ENCODE peak calls at places on chromosome 15, in seven cellular contexts. J, D, G, C, U, H and P are unnamed samples.

GRCh38 chr15:23532019-23532418 is 33.5 kb upstream of the MKRN3 start:
- DNase-seq in J (no peak), D (no peak), G (peak), C (no peak), U (peak), H (no peak), P (no peak)

GRCh38 chr15:80440024-80440423 is 35.8 kb downstream of the ARNT2 start:
- DNase-seq in J (no peak), D (no peak), G (no peak), C (no peak), U (no peak), H (no peak), P (no peak)

GRCh38 chr15:77481670-77482069 is 61.0 kb downstream of the HMG20A start:
- DNase-seq in J (no peak), D (no peak), G (no peak), C (no peak), U (no peak), H (peak), P (peak)

GRCh38 chr15:94691169-94691568 is 459.8 kb downstream of the MCTP2 start:
- DNase-seq in J (no peak), D (no peak), G (no peak), C (no peak), U (no peak), H (no peak), P (no peak)

GRCh38 chr15:84973492-84974460 is 7.9 kb upstream of the PDE8A start:
- DNase-seq in J (peak), D (no peak), G (no peak), C (no peak), U (no peak), H (no peak), P (no peak)

GRCh38 chr15:80549191-80549590 is 145.0 kb downstream of the ARNT2 start:
- DNase-seq in J (no peak), D (peak), G (no peak), C (no peak), U (no peak), H (peak), P (peak)

GRCh38 chr15:38040615-38041014 is 106.2 kb downstream of the TMCO5A start:
- DNase-seq in J (no peak), D (no peak), G (no peak), C (no peak), U (no peak), H (no peak), P (no peak)

GRCh38 chr15:70892912-70893560 is 410 bp downstream of the LRRC49 start:
- DNase-seq in J (peak), D (no peak), G (no peak), C (peak), U (peak), H (peak), P (peak)

GRCh38 chr15:36370051-36370734 is 209.2 kb upstream of the CDIN1 start:
- DNase-seq in J (no peak), D (no peak), G (no peak), C (no peak), U (no peak), H (no peak), P (no peak)

GRCh38 chr15:78541744-78542034 is 1.4 kb downstream of the PSMA4 start:
- DNase-seq in J (no peak), D (no peak), G (no peak), C (no peak), U (no peak), H (no peak), P (no peak)

GRCh38 chr15:88624156-88624970 is 3.2 kb downstream of the AEN start:
- DNase-seq in J (no peak), D (no peak), G (no peak), C (no peak), U (no peak), H (peak), P (no peak)

GRCh38 chr15:63708141-63708772 is 111.1 kb downstream of the FBXL22 start:
- DNase-seq in J (peak), D (no peak), G (no peak), C (no peak), U (no peak), H (peak), P (no peak)

GRCh38 chr15:35618260-35619188 is 72.6 kb upstream of the DPH6 start:
- DNase-seq in J (no peak), D (no peak), G (no peak), C (no peak), U (no peak), H (peak), P (no peak)

GRCh38 chr15:61049934-61050333 is 179.2 kb downstream of the RORA start:
- DNase-seq in J (peak), D (peak), G (no peak), C (no peak), U (no peak), H (peak), P (no peak)

GRCh38 chr15:33242669-33243191 is 48.2 kb upstream of the FMN1 start:
- DNase-seq in J (peak), D (no peak), G (no peak), C (no peak), U (no peak), H (peak), P (no peak)
- TF ChIP-seq CTCF in J (peak), D (peak), G (no peak), C (peak), U (peak), H (peak), P (peak)

GRCh38 chr15:92271179-92271578 is 122.5 kb upstream of the ST8SIA2 start:
- DNase-seq in J (no peak), D (no peak), G (no peak), C (no peak), U (no peak), H (no peak), P (no peak)
- H3K4me3 ChIP-seq in J (no peak), D (no peak), G (no peak), C (no peak), U (no peak), H (no peak), P (no peak)

DNA sequence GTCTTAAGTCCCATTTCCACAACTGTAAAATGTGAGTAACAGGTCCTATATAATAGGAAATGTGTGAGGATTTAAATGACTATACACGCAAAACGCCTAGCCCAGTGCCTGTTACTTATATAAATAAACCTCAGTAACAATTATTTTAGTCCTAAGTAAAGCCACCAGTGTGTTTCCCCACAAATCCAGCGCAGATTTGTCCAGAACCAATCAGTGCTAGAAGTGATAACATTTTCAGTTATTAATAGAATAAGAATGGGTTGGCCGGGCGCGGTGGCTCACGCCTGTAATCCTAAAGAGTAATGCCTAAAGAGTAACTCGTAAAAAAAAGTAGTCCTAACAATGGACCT is 561 bp downstream of the RPAP1 start:
- DNase-seq in J (no peak), D (no peak), G (no peak), C (no peak), U (no peak), H (no peak), P (no peak)
- TF ChIP-seq CTCF in J (no peak), D (no peak), G (no peak), C (no peak), U (no peak), H (no peak), P (no peak)

GRCh38 chr15:25737218-25737643 is 125.9 kb downstream of the ATP10A start:
- DNase-seq in J (no peak), D (no peak), G (no peak), C (no peak), U (no peak), H (no peak), P (peak)
- H3K4me3 ChIP-seq in J (no peak), D (no peak), G (no peak), C (no peak), U (no peak), H (no peak), P (no peak)

DNA sequence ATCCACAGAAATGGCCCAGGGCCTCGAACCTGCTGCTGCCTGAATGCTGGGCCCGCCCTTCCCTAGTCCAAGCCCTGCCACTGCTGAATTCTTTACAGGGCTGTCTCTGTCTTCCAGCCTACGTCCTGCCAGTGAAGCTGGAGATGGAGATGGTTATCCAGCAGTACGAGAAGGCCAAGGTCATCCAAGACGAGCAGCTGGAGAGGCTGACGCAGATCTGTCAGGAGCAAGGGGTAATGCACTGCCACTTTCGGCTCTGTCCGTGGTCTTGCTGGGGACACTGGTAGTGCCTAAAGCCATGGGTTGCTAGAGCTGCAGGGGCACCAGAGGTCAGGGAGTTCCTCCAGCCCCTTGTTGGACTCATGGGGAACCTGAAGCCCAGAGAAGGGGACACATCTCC is 115.7 kb downstream of the TMEM266 start:
- DNase-seq in J (no peak), D (no peak), G (no peak), C (no peak), U (no peak), H (no peak), P (no peak)
- TF ChIP-seq CTCF in J (no peak), D (no peak), G (no peak), C (no peak), U (no peak), H (no peak), P (no peak)

GRCh38 chr15:67474405-67475080 is 46.4 kb upstream of the C15orf61 start:
- DNase-seq in J (no peak), D (no peak), G (no peak), C (no peak), U (no peak), H (no peak), P (no peak)

GRCh38 chr15:67481680-67482079 is 39.3 kb upstream of the C15orf61 start:
- DNase-seq in J (no peak), D (no peak), G (no peak), C (no peak), U (no peak), H (no peak), P (no peak)

GRCh38 chr15:67480741-67481140 is 40.2 kb upstream of the C15orf61 start:
- DNase-seq in J (no peak), D (no peak), G (no peak), C (no peak), U (no peak), H (no peak), P (no peak)

GRCh38 chr15:67479781-67480180 is 41.1 kb upstream of the C15orf61 start:
- DNase-seq in J (no peak), D (no peak), G (no peak), C (no peak), U (no peak), H (peak), P (peak)
- H3K4me3 ChIP-seq in J (no peak), D (no peak), G (no peak), C (no peak), U (no peak), H (no peak), P (peak)

DNA sequence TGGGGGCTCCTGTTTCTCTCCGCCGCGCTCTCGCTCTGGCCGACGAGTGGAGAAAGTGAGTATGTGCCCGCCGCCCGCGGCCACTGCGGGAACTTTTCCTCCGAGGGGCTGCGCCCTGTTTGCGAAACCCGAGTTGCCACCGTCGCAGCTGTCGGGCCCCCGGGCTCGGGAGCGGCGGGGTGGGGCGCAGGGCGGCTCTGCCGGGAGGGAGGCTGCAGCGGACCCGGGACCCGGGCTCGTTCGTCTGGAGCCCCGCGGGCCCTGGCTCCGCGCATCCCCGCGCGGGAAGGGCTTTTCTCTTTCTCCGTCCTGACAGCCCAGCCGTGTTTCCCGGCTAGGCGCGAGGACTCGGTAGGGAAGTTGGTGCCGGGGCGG is 1.3 kb downstream of the IGF1R start:
- DNase-seq in J (no peak), D (no peak), G (peak), C (peak), U (peak), H (no peak), P (peak)
- TF ChIP-seq CTCF in J (peak), D (peak), G (peak), C (no peak), U (no peak), H (peak), P (no peak)

DNA sequence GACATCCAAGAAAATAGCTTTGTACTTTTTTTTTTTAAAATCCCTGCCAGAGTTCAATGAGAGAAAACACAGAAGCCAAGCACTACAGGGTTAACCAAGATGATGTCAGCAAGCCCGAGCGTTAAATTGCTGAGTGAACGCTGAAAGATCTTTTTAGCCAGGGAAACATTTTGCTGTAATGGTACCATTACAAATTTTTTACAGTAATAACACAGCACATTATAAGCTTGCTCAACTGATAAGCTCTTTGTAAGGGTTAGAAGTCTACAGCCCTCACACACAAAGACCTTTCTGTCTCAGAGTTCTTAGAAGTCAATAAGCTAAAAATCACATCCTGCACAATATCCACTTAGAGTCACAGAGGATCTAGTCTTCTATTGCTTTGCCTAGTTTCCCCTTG is 30.0 kb downstream of the CHSY1 start:
- DNase-seq in J (no peak), D (no peak), G (no peak), C (no peak), U (no peak), H (peak), P (peak)
- H3K4me3 ChIP-seq in J (no peak), D (no peak), G (no peak), C (no peak), U (no peak), H (no peak), P (no peak)